ENCODE peak calls at places on chromosomes 12 and 14, in ten cellular contexts. One of them, this sample, is unnamed.
A peak's percentile ranks its signal among the peaks of the same experiment; 100 is the strongest.

GRCh38 chr12:59973515-59973914 is 377.7 kb downstream of the SLC16A7 start:
- DNase-seq in upper lobe of right lung: no peak
- DNase-seq in left ventricle myocardium inferior: no peak
- DNase-seq in psoas muscle: no peak
- DNase-seq in fibroblast of lung: peak; percentile 90
- DNase-seq in endothelial cell: no peak
- DNase-seq in AG10803: peak; percentile 73
- DNase-seq in neural crest cell: no peak
- DNase-seq in stomach: no peak
- DNase-seq in colonic mucosa: no peak
- DNase-seq in this sample: no peak

GRCh38 chr12:70637286-70637685 is at the start of gene PTPRB:
- DNase-seq in upper lobe of right lung: no peak
- DNase-seq in left ventricle myocardium inferior: no peak
- DNase-seq in psoas muscle: no peak
- DNase-seq in fibroblast of lung: no peak
- DNase-seq in endothelial cell: peak; percentile 32
- DNase-seq in AG10803: no peak
- DNase-seq in neural crest cell: no peak
- DNase-seq in stomach: no peak
- DNase-seq in colonic mucosa: no peak
- DNase-seq in this sample: no peak

GRCh38 chr14:47948981-47949380 is 273.6 kb upstream of the MDGA2 start:
- DNase-seq in upper lobe of right lung: no peak
- DNase-seq in left ventricle myocardium inferior: no peak
- DNase-seq in psoas muscle: no peak
- DNase-seq in fibroblast of lung: no peak
- DNase-seq in endothelial cell: no peak
- DNase-seq in AG10803: no peak
- DNase-seq in neural crest cell: no peak
- DNase-seq in stomach: no peak
- DNase-seq in colonic mucosa: no peak
- DNase-seq in this sample: no peak

GRCh38 chr14:33343016-33343415 is 404.3 kb downstream of the NPAS3 start:
- DNase-seq in upper lobe of right lung: no peak
- DNase-seq in left ventricle myocardium inferior: no peak
- DNase-seq in psoas muscle: no peak
- DNase-seq in fibroblast of lung: peak; percentile 63
- DNase-seq in endothelial cell: no peak
- DNase-seq in AG10803: peak; percentile 13
- DNase-seq in neural crest cell: no peak
- DNase-seq in stomach: no peak
- DNase-seq in colonic mucosa: no peak
- DNase-seq in this sample: no peak

GRCh38 chr12:54475542-54475941 is 2.1 kb upstream of the GTSF1 start:
- DNase-seq in upper lobe of right lung: no peak
- DNase-seq in left ventricle myocardium inferior: no peak
- DNase-seq in psoas muscle: no peak
- DNase-seq in fibroblast of lung: peak; percentile 11
- DNase-seq in endothelial cell: no peak
- DNase-seq in AG10803: peak; percentile 68
- DNase-seq in neural crest cell: no peak
- DNase-seq in stomach: no peak
- DNase-seq in colonic mucosa: no peak
- DNase-seq in this sample: no peak

GRCh38 chr14:54252072-54252730 is 144.6 kb upstream of the CDKN3 start:
- DNase-seq in upper lobe of right lung: no peak
- DNase-seq in left ventricle myocardium inferior: no peak
- DNase-seq in psoas muscle: no peak
- DNase-seq in fibroblast of lung: peak; percentile 98
- DNase-seq in endothelial cell: no peak
- DNase-seq in AG10803: peak; percentile 87
- DNase-seq in neural crest cell: no peak
- DNase-seq in stomach: no peak
- DNase-seq in colonic mucosa: no peak
- DNase-seq in this sample: no peak

GRCh38 chr14:25006961-25007795 is 42.8 kb downstream of the STXBP6 start:
- DNase-seq in upper lobe of right lung: no peak
- DNase-seq in left ventricle myocardium inferior: no peak
- DNase-seq in psoas muscle: no peak
- DNase-seq in fibroblast of lung: peak; percentile 99
- DNase-seq in endothelial cell: no peak
- DNase-seq in AG10803: peak; percentile 91
- DNase-seq in neural crest cell: no peak
- DNase-seq in stomach: no peak
- DNase-seq in colonic mucosa: no peak
- DNase-seq in this sample: no peak

GRCh38 chr12:45299132-45299692 is 83.3 kb downstream of the ANO6 start:
- DNase-seq in upper lobe of right lung: no peak
- DNase-seq in left ventricle myocardium inferior: no peak
- DNase-seq in psoas muscle: no peak
- DNase-seq in fibroblast of lung: peak; percentile 75
- DNase-seq in endothelial cell: no peak
- DNase-seq in AG10803: peak; percentile 91
- DNase-seq in neural crest cell: no peak
- DNase-seq in stomach: no peak
- DNase-seq in colonic mucosa: no peak
- DNase-seq in this sample: no peak

GRCh38 chr12:82708507-82708906 is 21.8 kb downstream of the TMTC2 start:
- DNase-seq in upper lobe of right lung: no peak
- DNase-seq in left ventricle myocardium inferior: peak; percentile 29
- DNase-seq in psoas muscle: no peak
- DNase-seq in fibroblast of lung: no peak
- DNase-seq in endothelial cell: peak; percentile 4
- DNase-seq in AG10803: peak; percentile 13
- DNase-seq in neural crest cell: no peak
- DNase-seq in stomach: no peak
- DNase-seq in colonic mucosa: no peak
- DNase-seq in this sample: no peak

DNA sequence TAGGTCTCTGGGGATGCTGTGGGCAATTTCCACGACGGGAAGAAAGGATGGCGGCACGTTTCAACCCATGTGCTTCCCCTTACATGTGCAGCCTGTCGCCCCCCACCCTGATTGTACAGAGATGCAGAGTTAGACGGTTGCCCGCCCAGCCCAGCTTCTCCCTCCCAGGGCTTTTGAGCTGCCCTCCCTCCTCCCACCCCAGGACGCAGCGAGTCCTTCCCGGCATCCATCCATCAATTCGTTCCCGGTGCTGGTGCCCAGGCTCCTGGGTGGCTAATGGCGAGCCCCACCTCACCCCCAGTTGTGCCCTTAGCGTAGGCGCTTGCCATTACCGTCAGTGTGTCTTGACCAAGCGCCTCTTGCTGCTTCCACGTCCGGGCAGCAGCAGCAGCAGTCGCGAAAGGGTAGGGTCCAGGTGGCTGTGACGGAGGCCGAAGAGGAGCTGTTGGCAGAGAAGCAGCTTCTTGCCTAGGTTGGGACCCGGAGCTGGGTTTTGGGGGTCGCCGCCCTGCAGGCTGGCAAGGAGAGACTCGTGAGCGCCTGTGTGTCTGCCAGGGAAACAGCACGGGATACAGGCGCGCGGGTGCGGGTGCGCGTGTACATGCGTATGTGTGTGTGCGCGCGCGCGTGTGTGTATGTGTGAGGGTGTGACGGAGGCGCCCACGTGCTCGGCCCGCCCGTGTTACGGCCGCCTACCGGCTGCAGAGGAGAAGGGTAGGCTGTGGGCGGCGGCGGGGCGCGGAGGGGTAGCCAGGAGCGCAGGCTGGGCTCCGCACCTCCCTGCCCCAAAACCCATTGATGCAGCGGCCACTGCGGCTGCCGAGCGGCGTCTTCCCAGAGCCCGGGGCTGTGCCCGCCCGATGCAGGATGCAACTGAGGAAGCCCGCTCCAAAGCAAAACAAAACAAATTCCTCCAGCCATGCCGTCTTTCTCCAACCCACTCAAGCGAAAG is at the start of gene SLC6A15:
- DNase-seq in upper lobe of right lung: peak; percentile 68
- DNase-seq in left ventricle myocardium inferior: no peak
- DNase-seq in psoas muscle: peak; percentile 53
- DNase-seq in fibroblast of lung: peak; percentile 74
- DNase-seq in endothelial cell: peak; percentile 80
- DNase-seq in AG10803: peak; percentile 75
- DNase-seq in neural crest cell: peak; percentile 58
- DNase-seq in stomach: no peak
- DNase-seq in colonic mucosa: no peak
- DNase-seq in this sample: no peak
- TF ChIP-seq CTCF in upper lobe of right lung: peak; percentile 7
- TF ChIP-seq CTCF in left ventricle myocardium inferior: peak; percentile 19
- TF ChIP-seq CTCF in psoas muscle: no peak
- TF ChIP-seq CTCF in fibroblast of lung: peak; percentile 57
- TF ChIP-seq CTCF in endothelial cell: peak; percentile 63
- TF ChIP-seq CTCF in AG10803: peak; percentile 36
- TF ChIP-seq CTCF in neural crest cell: peak; percentile 69
- TF ChIP-seq CTCF in stomach: no peak
- TF ChIP-seq CTCF in colonic mucosa: no peak
- TF ChIP-seq CTCF in this sample: no peak

GRCh38 chr12:2008677-2009076 is 4.4 kb upstream of the DCP1B start:
- DNase-seq in upper lobe of right lung: no peak
- DNase-seq in left ventricle myocardium inferior: no peak
- DNase-seq in psoas muscle: no peak
- DNase-seq in fibroblast of lung: peak; percentile 53
- DNase-seq in endothelial cell: no peak
- DNase-seq in AG10803: no peak
- DNase-seq in neural crest cell: no peak
- DNase-seq in stomach: no peak
- DNase-seq in colonic mucosa: no peak
- DNase-seq in this sample: no peak

GRCh38 chr12:2009623-2010022 is 5.4 kb upstream of the DCP1B start:
- DNase-seq in upper lobe of right lung: no peak
- DNase-seq in left ventricle myocardium inferior: no peak
- DNase-seq in psoas muscle: no peak
- DNase-seq in fibroblast of lung: no peak
- DNase-seq in endothelial cell: no peak
- DNase-seq in AG10803: no peak
- DNase-seq in neural crest cell: no peak
- DNase-seq in stomach: no peak
- DNase-seq in colonic mucosa: no peak
- DNase-seq in this sample: no peak

GRCh38 chr12:2003676-2004112 is 563 bp downstream of the DCP1B start:
- DNase-seq in upper lobe of right lung: no peak
- DNase-seq in left ventricle myocardium inferior: no peak
- DNase-seq in psoas muscle: no peak
- DNase-seq in fibroblast of lung: no peak
- DNase-seq in endothelial cell: no peak
- DNase-seq in AG10803: peak; percentile 23
- DNase-seq in neural crest cell: no peak
- DNase-seq in stomach: no peak
- DNase-seq in colonic mucosa: no peak
- DNase-seq in this sample: no peak

DNA sequence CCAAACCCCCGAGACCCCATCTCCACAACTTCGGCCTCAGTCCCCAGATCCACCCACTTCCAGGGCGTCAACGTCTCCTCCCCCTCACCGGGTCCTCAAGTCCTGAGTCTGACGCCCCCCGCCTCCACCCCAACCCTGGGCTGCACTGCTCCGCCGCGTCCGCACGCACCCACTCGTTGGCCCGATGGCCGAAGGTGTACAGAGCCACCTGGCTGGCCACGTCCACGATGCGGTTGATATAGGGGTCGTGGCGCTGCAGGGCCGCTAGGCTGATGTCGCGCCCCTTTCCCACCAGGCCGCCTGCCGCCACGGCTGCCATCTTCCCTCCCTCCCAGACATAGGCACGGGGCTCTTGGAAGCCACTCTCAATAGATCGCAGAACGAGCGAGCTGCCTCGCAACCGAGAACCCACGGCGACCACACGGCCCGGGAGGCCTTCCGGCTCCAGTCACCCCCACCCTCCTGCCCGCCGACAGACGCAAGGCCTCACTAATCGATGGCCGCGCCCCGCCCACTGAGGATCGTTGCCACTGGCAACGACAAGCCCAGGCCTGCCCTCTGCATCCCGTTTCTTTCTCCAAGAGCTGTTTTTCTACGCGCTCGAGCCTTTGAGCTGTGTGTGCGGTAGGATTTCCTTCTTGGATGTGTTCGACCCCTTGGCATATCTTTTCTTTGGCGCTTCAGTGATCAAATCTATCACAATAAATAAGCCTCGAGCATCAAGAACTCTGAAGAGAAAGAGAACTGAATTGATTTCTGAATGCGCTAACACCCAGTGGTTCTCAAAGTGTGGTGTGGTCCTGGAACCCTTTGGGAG is at the start of gene DCP1B:
- DNase-seq in upper lobe of right lung: peak; percentile 99
- DNase-seq in left ventricle myocardium inferior: peak; percentile 95
- DNase-seq in psoas muscle: peak; percentile 98
- DNase-seq in fibroblast of lung: peak; percentile 99
- DNase-seq in endothelial cell: peak; percentile 97
- DNase-seq in AG10803: peak; percentile 98
- DNase-seq in neural crest cell: peak; percentile 94
- DNase-seq in stomach: peak; percentile 97
- DNase-seq in colonic mucosa: peak; percentile 98
- DNase-seq in this sample: peak; percentile 96
- TF ChIP-seq CTCF in upper lobe of right lung: no peak
- TF ChIP-seq CTCF in left ventricle myocardium inferior: no peak
- TF ChIP-seq CTCF in psoas muscle: no peak
- TF ChIP-seq CTCF in fibroblast of lung: no peak
- TF ChIP-seq CTCF in endothelial cell: no peak
- TF ChIP-seq CTCF in AG10803: no peak
- TF ChIP-seq CTCF in neural crest cell: peak; percentile 47
- TF ChIP-seq CTCF in stomach: no peak
- TF ChIP-seq CTCF in colonic mucosa: no peak
- TF ChIP-seq CTCF in this sample: no peak

GRCh38 chr14:104685216-104685997 is 4.0 kb upstream of the INF2 start:
- DNase-seq in upper lobe of right lung: no peak
- DNase-seq in left ventricle myocardium inferior: no peak
- DNase-seq in psoas muscle: peak; percentile 10
- DNase-seq in fibroblast of lung: peak; percentile 29
- DNase-seq in endothelial cell: no peak
- DNase-seq in AG10803: no peak
- DNase-seq in neural crest cell: no peak
- DNase-seq in stomach: no peak
- DNase-seq in colonic mucosa: no peak
- DNase-seq in this sample: no peak
- TF ChIP-seq CTCF in upper lobe of right lung: no peak
- TF ChIP-seq CTCF in left ventricle myocardium inferior: no peak
- TF ChIP-seq CTCF in psoas muscle: no peak
- TF ChIP-seq CTCF in fibroblast of lung: no peak
- TF ChIP-seq CTCF in endothelial cell: no peak
- TF ChIP-seq CTCF in AG10803: no peak
- TF ChIP-seq CTCF in neural crest cell: no peak
- TF ChIP-seq CTCF in stomach: no peak
- TF ChIP-seq CTCF in colonic mucosa: no peak
- TF ChIP-seq CTCF in this sample: no peak

DNA sequence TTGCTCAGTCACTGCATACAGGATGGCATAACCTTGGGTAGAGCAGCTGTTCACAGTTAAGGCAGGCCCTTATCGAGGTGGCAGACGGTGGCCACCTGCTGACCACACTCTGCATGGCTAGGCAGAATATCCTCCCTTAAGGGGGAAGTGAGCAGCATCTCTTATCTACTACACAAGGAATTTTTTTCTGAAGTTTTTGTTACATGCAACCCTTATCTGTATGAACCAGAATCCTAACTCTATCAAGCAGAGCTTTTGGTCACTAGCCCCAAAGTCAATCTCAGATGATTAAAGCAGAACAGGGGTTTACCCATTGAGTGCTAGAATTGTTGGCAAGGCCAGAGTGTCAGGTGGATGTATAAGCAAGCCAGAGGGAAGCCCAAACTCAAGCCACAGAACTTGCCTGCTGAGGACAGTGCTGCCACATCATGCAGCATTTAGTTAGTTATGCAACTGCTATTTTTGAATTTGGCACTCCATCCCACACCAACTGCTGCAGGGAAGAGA is 192.8 kb downstream of the TBX5 start:
- DNase-seq in upper lobe of right lung: no peak
- DNase-seq in left ventricle myocardium inferior: peak; percentile 27
- DNase-seq in psoas muscle: no peak
- DNase-seq in fibroblast of lung: no peak
- DNase-seq in endothelial cell: no peak
- DNase-seq in AG10803: no peak
- DNase-seq in neural crest cell: no peak
- DNase-seq in stomach: no peak
- DNase-seq in colonic mucosa: no peak
- DNase-seq in this sample: no peak
- TF ChIP-seq CTCF in upper lobe of right lung: no peak
- TF ChIP-seq CTCF in left ventricle myocardium inferior: peak; percentile 56
- TF ChIP-seq CTCF in psoas muscle: no peak
- TF ChIP-seq CTCF in fibroblast of lung: no peak
- TF ChIP-seq CTCF in endothelial cell: no peak
- TF ChIP-seq CTCF in AG10803: no peak
- TF ChIP-seq CTCF in neural crest cell: peak; percentile 25
- TF ChIP-seq CTCF in stomach: no peak
- TF ChIP-seq CTCF in colonic mucosa: no peak
- TF ChIP-seq CTCF in this sample: peak; percentile 20

This sample was measured in heart left ventricle.